ENCODE peak calls at places on chromosomes 11 and 22, in four cellular contexts. J is MV-4-11, L is nucleus accumbens, T is AG08396. R is an unnamed sample.

GRCh38 chr11:13297917-13298356 is 20.3 kb downstream of the BMAL1 start:
- DNase-seq in T (no peak), J (peak; percentile 96), L (no peak), R (no peak)

GRCh38 chr11:71244116-71244815 is 8.1 kb downstream of the SHANK2 start:
- DNase-seq in L (no peak), T (no peak), J (no peak), R (no peak)

GRCh38 chr11:111334495-111335123 is 36.3 kb downstream of the POU2AF3 start:
- DNase-seq in L (no peak), J (no peak), T (no peak), R (no peak)

GRCh38 chr11:65320386-65321075 is 5.9 kb downstream of the CDC42EP2 start:
- DNase-seq in L (no peak), J (no peak), T (no peak), R (no peak)

GRCh38 chr11:108516125-108516524 is 17.9 kb upstream of the POGLUT3 start:
- DNase-seq in J (no peak), L (no peak), T (no peak), R (no peak)

GRCh38 chr11:45089845-45090499 is 56.5 kb upstream of the PRDM11 start:
- DNase-seq in L (no peak), T (no peak), J (peak; percentile 10), R (peak; percentile 18)

GRCh38 chr11:2085251-2086066 is 53.7 kb downstream of the IGF2 start:
- DNase-seq in L (no peak), T (peak; percentile 1), J (no peak), R (no peak)

GRCh38 chr22:40383905-40384304 is 13.5 kb downstream of the SGSM3 start:
- DNase-seq in T (no peak), J (no peak), L (no peak), R (no peak)

GRCh38 chr22:45548991-45549736 is 46.5 kb downstream of the FBLN1 start:
- DNase-seq in L (no peak), T (peak; percentile 91), J (no peak), R (no peak)

GRCh38 chr22:47022475-47022874 is 260.0 kb downstream of the TBC1D22A start:
- DNase-seq in T (no peak), L (no peak), J (no peak), R (no peak)

GRCh38 chr11:67415501-67416304 is at the start of gene CARNS1:
- DNase-seq in J (no peak), T (no peak), L (no peak), R (no peak)

GRCh38 chr11:109939176-109939810 is 153.9 kb upstream of the ZC3H12C start:
- DNase-seq in L (peak; percentile 32), J (peak; percentile 50), T (peak; percentile 54), R (peak; percentile 77)

GRCh38 chr22:49670610-49671330 is 156.9 kb downstream of the BRD1 start:
- DNase-seq in J (no peak), L (no peak), T (no peak), R (no peak)

GRCh38 chr22:46416537-46417267 is 81.2 kb downstream of the TRMU start:
- DNase-seq in T (no peak), J (no peak), L (no peak), R (peak; percentile 86)

GRCh38 chr22:25845985-25846745 is 104.2 kb downstream of the MYO18B start:
- DNase-seq in L (no peak), J (no peak), T (no peak), R (no peak)

GRCh38 chr11:87447606-87448005 is 409.9 kb downstream of the TMEM135 start:
- DNase-seq in T (no peak), J (no peak), L (no peak), R (no peak)

GRCh38 chr11:133012803-133013202 is 519.5 kb downstream of the OPCML start:
- DNase-seq in L (no peak), T (no peak), J (no peak), R (no peak)

GRCh38 chr22:36773935-36774334 is 2.0 kb downstream of the IFT27 start:
- DNase-seq in L (peak; percentile 5), T (peak; percentile 51), J (peak; percentile 52), R (peak; percentile 51)

GRCh38 chr11:133801356-133801755 is 44.0 kb downstream of the SPATA19 start:
- DNase-seq in T (no peak), L (no peak), J (no peak), R (no peak)

GRCh38 chr22:27197071-27197470 is 539.7 kb downstream of the MIAT start:
- DNase-seq in J (no peak), L (no peak), T (no peak), R (no peak)

GRCh38 chr22:46001046-46001425 is 24.1 kb upstream of the WNT7B start:
- DNase-seq in L (no peak), J (peak; percentile 23), T (no peak), R (no peak)

GRCh38 chr11:69642549-69642912 is 1.6 kb downstream of the CCND1 start:
- DNase-seq in J (no peak), L (no peak), T (peak; percentile 40), R (no peak)

GRCh38 chr11:32713496-32713895 is 81.0 kb downstream of the CCDC73 start:
- DNase-seq in L (no peak), J (no peak), T (peak; percentile 11), R (peak; percentile 24)

GRCh38 chr11:67731583-67731982 is 57.2 kb upstream of the ALDH3B2 start:
- DNase-seq in J (no peak), T (no peak), L (no peak), R (no peak)

GRCh38 chr11:33434294-33434693 is 177.1 kb downstream of the HIPK3 start:
- DNase-seq in J (no peak), L (no peak), T (no peak), R (no peak)

GRCh38 chr11:27383645-27384044 is 20.6 kb upstream of the CCDC34 start:
- DNase-seq in L (no peak), T (no peak), J (no peak), R (no peak)

GRCh38 chr22:50144005-50144614 is 26.4 kb upstream of the PANX2 start:
- DNase-seq in L (no peak), T (no peak), J (peak; percentile 25), R (no peak)

GRCh38 chr11:27469333-27469680 is 3.3 kb downstream of the LGR4 start:
- DNase-seq in T (no peak), J (no peak), L (no peak), R (no peak)

GRCh38 chr11:18771266-18772035 is 20.1 kb downstream of the PTPN5 start:
- DNase-seq in J (no peak), L (no peak), T (no peak), R (no peak)

GRCh38 chr11:33529461-33529860 is 171.2 kb downstream of the C11orf91 start:
- DNase-seq in L (no peak), T (no peak), J (no peak), R (no peak)

GRCh38 chr22:35986085-35986484 is 42.5 kb downstream of the RBFOX2 start:
- DNase-seq in J (no peak), T (no peak), L (no peak), R (no peak)

GRCh38 chr11:57890521-57890920 is 128.9 kb downstream of the CTNND1 start:
- DNase-seq in T (no peak), J (no peak), L (no peak), R (no peak)

GRCh38 chr11:12086271-12087074 is 23.9 kb upstream of the MICAL2 start:
- DNase-seq in L (no peak), T (peak; percentile 67), J (peak; percentile 52), R (peak; percentile 84)

GRCh38 chr11:69220581-69221051 is 64.9 kb downstream of the SMIM38 start:
- DNase-seq in T (no peak), L (no peak), J (no peak), R (no peak)

GRCh38 chr11:57214087-57214395 is 23.0 kb downstream of the APLNR start:
- DNase-seq in J (no peak), T (no peak), L (no peak), R (no peak)

GRCh38 chr11:126842038-126842437 is 158.5 kb downstream of the KIRREL3 start:
- DNase-seq in T (no peak), J (no peak), L (no peak), R (peak; percentile 42)

GRCh38 chr22:46985507-46985882 is 223.0 kb downstream of the TBC1D22A start:
- DNase-seq in J (no peak), T (no peak), L (no peak), R (no peak)

GRCh38 chr11:65043881-65044501 is 3.0 kb downstream of the SAC3D1 start:
- DNase-seq in L (no peak), T (peak; percentile 62), J (peak; percentile 65), R (no peak)

GRCh38 chr11:34501500-34501899 is 12.1 kb downstream of the ELF5 start:
- DNase-seq in L (no peak), T (peak; percentile 86), J (peak; percentile 61), R (peak; percentile 91)